ENCODE peak calls at places on chromosomes 12 and 14, in four cellular contexts. G is HCT116, E is GM23338, J is HepG2. S is an unnamed sample.

GRCh38 chr14:34857689-34858449 is 17.3 kb downstream of the BAZ1A start:
- ATAC-seq in G (no peak), E (no peak), J (no peak), S (no peak)

GRCh38 chr12:84502907-84503787 is 409.5 kb downstream of the SLC6A15 start:
- ATAC-seq in G (peak), E (peak), J (peak), S (no peak)

GRCh38 chr12:109443794-109444193 is 33.3 kb downstream of the KCTD10 start:
- ATAC-seq in G (no peak), E (no peak), J (no peak), S (peak)

GRCh38 chr14:81157431-81157830 is 63.3 kb downstream of the GTF2A1 start:
- ATAC-seq in G (no peak), E (no peak), J (no peak), S (no peak)

GRCh38 chr14:69540654-69541335 is 33.9 kb downstream of the CCDC177 start:
- ATAC-seq in G (no peak), E (no peak), J (no peak), S (no peak)

GRCh38 chr14:89617471-89618291 is 200.6 kb upstream of the FOXN3 start:
- ATAC-seq in G (no peak), E (peak), J (peak), S (peak)

GRCh38 chr12:131434208-131435125 is 276.4 kb upstream of the SFSWAP start:
- ATAC-seq in G (no peak), E (no peak), J (no peak), S (no peak)

GRCh38 chr12:44889871-44890270 is 13.8 kb upstream of the NELL2 start:
- ATAC-seq in G (no peak), E (no peak), J (no peak), S (no peak)

GRCh38 chr14:97584528-97584927 is 787.3 kb downstream of the VRK1 start:
- ATAC-seq in G (peak), E (peak), J (no peak), S (no peak)

GRCh38 chr12:107449891-107450290 is 235.7 kb upstream of the PWP1 start:
- ATAC-seq in G (no peak), E (no peak), J (no peak), S (no peak)

GRCh38 chr12:46915861-46916260 is 90.1 kb upstream of the SLC38A4 start:
- ATAC-seq in G (no peak), E (no peak), J (no peak), S (no peak)

GRCh38 chr14:72630374-72630773 is 263.5 kb downstream of the DPF3 start:
- ATAC-seq in G (no peak), E (no peak), J (no peak), S (no peak)

GRCh38 chr14:69924181-69924580 is 45.0 kb downstream of the SMOC1 start:
- ATAC-seq in G (no peak), E (peak), J (no peak), S (no peak)

GRCh38 chr12:82745807-82746206 is 59.1 kb downstream of the TMTC2 start:
- ATAC-seq in G (no peak), E (no peak), J (no peak), S (no peak)

GRCh38 chr12:116133149-116133548 is 144.3 kb downstream of the MED13L start:
- ATAC-seq in G (no peak), E (peak), J (peak), S (no peak)

GRCh38 chr14:60637490-60638452 is 11.5 kb downstream of the SIX1 start:
- ATAC-seq in G (no peak), E (peak), J (no peak), S (peak)

GRCh38 chr14:35470775-35471174 is 63.2 kb upstream of the INSM2 start:
- ATAC-seq in G (no peak), E (peak), J (no peak), S (no peak)

GRCh38 chr12:26614217-26614616 is 218.8 kb downstream of the ITPR2 start:
- ATAC-seq in G (peak), E (peak), J (peak), S (no peak)

GRCh38 chr14:51744372-51745150 is 92.9 kb downstream of the FRMD6 start:
- ATAC-seq in G (no peak), E (no peak), J (no peak), S (no peak)

GRCh38 chr14:76305474-76305826 is 70.5 kb upstream of the ESRRB start:
- ATAC-seq in G (no peak), E (no peak), J (no peak), S (no peak)

GRCh38 chr12:71662861-71663560 is 637 bp downstream of the ZFC3H1 start:
- ATAC-seq in G (peak), E (peak), J (peak), S (peak)

GRCh38 chr12:128702344-128702743 is 121.4 kb downstream of the SLC15A4 start:
- ATAC-seq in G (no peak), E (no peak), J (peak), S (no peak)

GRCh38 chr12:92133166-92133565 is 12.5 kb downstream of the BTG1 start:
- ATAC-seq in G (no peak), E (no peak), J (no peak), S (no peak)

GRCh38 chr14:70655110-70655826 is 13.6 kb downstream of the TTC9 start:
- ATAC-seq in G (no peak), E (peak), J (no peak), S (no peak)

GRCh38 chr12:26338574-26339572 is 143.5 kb downstream of the SSPN start:
- ATAC-seq in G (peak), E (no peak), J (no peak), S (no peak)

GRCh38 chr12:75831413-75831812 is 200.2 kb downstream of the PHLDA1 start:
- ATAC-seq in G (no peak), E (no peak), J (no peak), S (no peak)

GRCh38 chr14:21023817-21024667 is 819 bp downstream of the NDRG2 start:
- ATAC-seq in G (no peak), E (peak), J (peak), S (no peak)

GRCh38 chr14:104558231-104559042 is 21.1 kb upstream of the C14orf180 start:
- ATAC-seq in G (no peak), E (no peak), J (no peak), S (no peak)

GRCh38 chr14:69877492-69877891 is 1.7 kb upstream of the SMOC1 start:
- ATAC-seq in G (peak), E (peak), J (no peak), S (no peak)

GRCh38 chr14:23409966-23410635 is 2.0 kb upstream of the MYH6 start:
- ATAC-seq in G (no peak), E (no peak), J (no peak), S (no peak)

GRCh38 chr12:772056-772697 is 19.8 kb downstream of the WNK1 start:
- ATAC-seq in G (no peak), E (no peak), J (no peak), S (no peak)

GRCh38 chr12:90062799-90063198 is 354.2 kb upstream of the ATP2B1 start:
- ATAC-seq in G (peak), E (peak), J (peak), S (no peak)

GRCh38 chr12:90064759-90065158 is 356.1 kb upstream of the ATP2B1 start:
- ATAC-seq in G (no peak), E (no peak), J (no peak), S (no peak)

GRCh38 chr12:90058721-90059120 is 350.1 kb upstream of the ATP2B1 start:
- ATAC-seq in G (no peak), E (no peak), J (no peak), S (no peak)

GRCh38 chr12:90061834-90062233 is 353.2 kb upstream of the ATP2B1 start:
- ATAC-seq in G (no peak), E (no peak), J (no peak), S (no peak)

GRCh38 chr12:90060031-90060430 is 351.4 kb upstream of the ATP2B1 start:
- ATAC-seq in G (no peak), E (no peak), J (no peak), S (no peak)
- TF ChIP-seq POLR2AphosphoS5 in G (no peak), E (no peak), J (no peak), S (no peak)

DNA sequence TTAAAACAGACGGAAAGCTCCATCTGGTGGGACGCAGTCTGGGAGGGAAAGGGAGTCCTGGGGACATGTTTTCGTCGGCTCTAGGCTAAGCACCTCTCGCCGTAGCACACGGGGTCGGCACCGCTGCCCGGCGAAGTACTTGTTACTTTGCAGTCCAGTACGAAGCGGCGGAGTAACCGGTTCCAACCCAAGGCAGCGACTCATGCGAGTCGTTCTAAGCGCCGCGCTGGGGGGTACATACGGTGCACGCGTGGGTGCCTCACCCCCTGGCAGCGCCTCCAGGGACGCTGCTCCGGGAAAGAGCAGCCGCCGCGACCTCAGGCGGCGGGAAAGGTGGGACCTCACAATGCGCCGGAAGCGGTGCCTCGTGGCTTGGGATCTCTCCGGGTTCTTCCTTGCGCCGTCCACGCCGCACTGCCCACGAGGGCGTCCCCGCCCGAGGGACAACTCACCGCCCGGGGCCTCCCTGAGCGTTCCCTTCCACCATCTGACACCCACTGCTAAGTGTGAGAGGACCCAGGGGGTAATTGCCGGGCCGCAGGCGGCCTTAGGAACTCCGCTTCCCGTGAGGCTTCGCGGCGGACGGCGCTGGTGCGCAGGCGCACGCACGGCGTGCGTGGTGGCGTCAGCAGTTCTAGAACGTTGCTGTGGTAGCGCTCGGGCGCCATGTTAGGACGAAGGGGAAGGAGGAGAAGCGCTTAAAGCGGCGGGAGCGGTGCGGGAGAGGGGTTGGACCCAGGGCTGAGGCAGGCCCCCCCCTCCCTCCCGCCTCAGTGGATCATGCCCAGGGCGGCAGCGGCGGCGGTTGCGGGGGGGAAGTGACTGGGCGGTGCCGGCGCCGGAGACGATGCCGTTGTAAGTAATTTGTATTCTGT is at the start of gene PAPOLA:
- ATAC-seq in G (peak), E (peak), J (peak), S (peak)
- TF ChIP-seq POLR2AphosphoS5 in G (peak), E (peak), J (peak), S (peak)

GRCh38 chr14:61927015-61927414 is 164.8 kb downstream of the SNAPC1 start:
- ATAC-seq in G (no peak), E (no peak), J (no peak), S (no peak)

GRCh38 chr14:61925732-61926445 is 163.7 kb downstream of the SNAPC1 start:
- ATAC-seq in G (no peak), E (no peak), J (no peak), S (no peak)

GRCh38 chr14:61923348-61923747 is 161.1 kb downstream of the SNAPC1 start:
- ATAC-seq in G (no peak), E (no peak), J (no peak), S (no peak)

GRCh38 chr14:61927521-61927920 is 165.3 kb downstream of the SNAPC1 start:
- ATAC-seq in G (no peak), E (peak), J (no peak), S (no peak)

GRCh38 chr14:61925043-61925442 is 162.8 kb downstream of the SNAPC1 start:
- ATAC-seq in G (peak), E (peak), J (no peak), S (no peak)
- TF ChIP-seq POLR2AphosphoS5 in G (no peak), E (no peak), J (no peak), S (no peak)

DNA sequence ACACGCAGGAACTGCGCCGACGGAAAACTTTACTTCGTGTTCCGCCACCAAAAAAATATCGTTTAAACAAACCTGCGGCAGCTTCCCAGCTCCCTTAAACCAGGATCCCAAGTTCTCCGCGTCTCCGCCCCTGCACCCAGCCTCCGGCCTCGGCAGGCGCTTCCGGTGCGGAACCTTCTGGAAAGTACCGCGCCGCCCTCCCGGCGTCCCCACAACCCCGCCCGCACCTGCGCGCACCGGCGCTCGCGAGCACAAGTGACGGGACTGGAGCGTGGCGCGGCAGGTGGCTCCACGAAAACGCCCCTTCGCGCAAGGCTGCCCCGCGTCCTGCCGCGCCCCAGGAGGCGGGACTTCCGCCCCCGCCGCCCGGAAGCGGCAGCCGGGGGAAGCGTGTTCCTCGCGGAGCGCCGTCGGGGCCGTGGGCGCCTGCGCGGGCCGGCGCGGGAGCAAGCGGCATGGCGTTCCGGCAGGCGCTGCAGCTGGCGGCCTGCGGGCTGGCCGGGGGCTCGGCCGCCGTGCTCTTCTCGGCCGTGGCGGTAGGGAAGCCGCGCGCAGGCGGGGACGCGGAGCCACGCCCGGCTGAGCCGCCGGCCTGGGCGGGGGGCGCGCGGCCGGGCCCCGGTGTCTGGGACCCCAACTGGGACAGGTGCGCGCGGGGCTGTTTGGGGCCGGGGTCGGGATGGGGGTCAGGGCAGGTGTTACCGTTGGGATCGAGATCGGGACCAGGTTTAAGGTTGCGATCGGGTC is at the start of gene PGAM5:
- ATAC-seq in G (peak), E (peak), J (peak), S (peak)
- TF ChIP-seq POLR2AphosphoS5 in G (peak), E (peak), J (peak), S (peak)

S was measured in gastroesophageal sphincter.